ENCODE peak calls at places on chromosomes 4 and X, in four cellular contexts. J, B, D and M are unnamed samples.

GRCh38 chr4:59597536-59598232 is 1602.4 kb upstream of the ADGRL3 start:
- DNase-seq in B (no peak), D (no peak), J (no peak), M (no peak)

GRCh38 chr4:138869631-138870030 is 145.9 kb upstream of the NOCT start:
- DNase-seq in B (no peak), D (no peak), J (no peak), M (no peak)

GRCh38 chrX:114581528-114582263 is 2.2 kb upstream of the HTR2C start:
- DNase-seq in D (no peak), J (no peak), B (no peak), M (no peak)

GRCh38 chr4:96366632-96367031 is 526.7 kb downstream of the PDHA2 start:
- DNase-seq in J (no peak), B (no peak), D (no peak), M (no peak)

GRCh38 chrX:74133156-74133796 is 170.7 kb upstream of the ZCCHC13 start:
- DNase-seq in D (peak; percentile 73), B (peak; percentile 12), J (peak; percentile 44), M (peak; percentile 88)

GRCh38 chr4:6250235-6250983 is 19.2 kb upstream of the WFS1 start:
- DNase-seq in D (peak; percentile 77), J (peak; percentile 63), B (no peak), M (peak; percentile 83)

GRCh38 chrX:42491145-42491907 is 286.6 kb downstream of the PPP1R2C start:
- DNase-seq in J (no peak), D (no peak), B (no peak), M (no peak)

GRCh38 chr4:63233679-63234078 is 1175.6 kb downstream of the TECRL start:
- DNase-seq in D (no peak), B (no peak), J (no peak), M (no peak)

GRCh38 chr4:79603681-79604080 is 195.7 kb upstream of the GK2 start:
- DNase-seq in D (no peak), B (no peak), J (no peak), M (no peak)

GRCh38 chr4:76215120-76215519 is 1.5 kb upstream of the SCARB2 start:
- DNase-seq in J (no peak), B (no peak), D (peak; percentile 13), M (no peak)

GRCh38 chrX:65696613-65697012 is 29.2 kb downstream of the MSN start:
- DNase-seq in J (no peak), B (no peak), D (no peak), M (no peak)

GRCh38 chr4:184288451-184289178 is 70.9 kb upstream of the ENPP6 start:
- DNase-seq in B (no peak), D (no peak), J (no peak), M (peak; percentile 53)

GRCh38 chr4:176789955-176790354 is 2.8 kb downstream of the VEGFC start:
- DNase-seq in J (peak; percentile 7), B (peak; percentile 11), D (peak; percentile 23), M (peak; percentile 51)

GRCh38 chrX:20382518-20383291 is 116.0 kb upstream of the RPS6KA3 start:
- DNase-seq in J (no peak), B (peak; percentile 29), D (no peak), M (no peak)

GRCh38 chr4:2793920-2794706 is 1.2 kb downstream of the SH3BP2 start:
- DNase-seq in J (no peak), D (peak; percentile 60), B (peak; percentile 83), M (no peak)

GRCh38 chr4:48047896-48048295 is 31.3 kb downstream of the NIPAL1 start:
- DNase-seq in D (no peak), J (no peak), B (no peak), M (peak; percentile 54)

GRCh38 chr4:30264465-30264864 is 455.7 kb upstream of the PCDH7 start:
- DNase-seq in D (no peak), B (no peak), J (no peak), M (no peak)

GRCh38 chr4:136818811-136819210 is 713.5 kb downstream of the PCDH18 start:
- DNase-seq in J (no peak), B (no peak), D (no peak), M (no peak)